ENCODE peak calls at places on chromosomes 1 and 21, in four cellular contexts. One of them, this sample, is unnamed.

GRCh38 chr1:113307771-113308451 is 82.4 kb upstream of the MAGI3 start:
- DNase-seq in GM12865: no peak
- DNase-seq in WERI-Rb-1: no peak
- DNase-seq in glutamatergic neuron: no peak
- DNase-seq in this sample: no peak

GRCh38 chr1:69191280-69191679 is 376.4 kb upstream of the LRRC7 start:
- DNase-seq in WERI-Rb-1: peak
- DNase-seq in GM12865: no peak
- DNase-seq in glutamatergic neuron: no peak
- DNase-seq in this sample: no peak

GRCh38 chr1:47940779-47941178 is 56.4 kb downstream of the TRABD2B start:
- DNase-seq in WERI-Rb-1: no peak
- DNase-seq in glutamatergic neuron: no peak
- DNase-seq in GM12865: no peak
- DNase-seq in this sample: no peak

GRCh38 chr1:224609333-224609732 is 6.8 kb upstream of the CNIH3 start:
- DNase-seq in GM12865: no peak
- DNase-seq in WERI-Rb-1: no peak
- DNase-seq in glutamatergic neuron: no peak
- DNase-seq in this sample: no peak

GRCh38 chr1:29761159-29761928 is 525.0 kb downstream of the PTPRU start:
- DNase-seq in GM12865: no peak
- DNase-seq in WERI-Rb-1: peak
- DNase-seq in glutamatergic neuron: no peak
- DNase-seq in this sample: no peak

GRCh38 chr1:11598461-11598860 is 55.8 kb downstream of the FBXO2 start:
- DNase-seq in GM12865: no peak
- DNase-seq in glutamatergic neuron: no peak
- DNase-seq in WERI-Rb-1: no peak
- DNase-seq in this sample: no peak

GRCh38 chr1:41423511-41424191 is 60.8 kb downstream of the EDN2 start:
- DNase-seq in glutamatergic neuron: peak
- DNase-seq in WERI-Rb-1: no peak
- DNase-seq in GM12865: no peak
- DNase-seq in this sample: no peak

GRCh38 chr1:24775348-24775747 is 30.1 kb downstream of the CLIC4 start:
- DNase-seq in WERI-Rb-1: no peak
- DNase-seq in GM12865: no peak
- DNase-seq in glutamatergic neuron: no peak
- DNase-seq in this sample: no peak

GRCh38 chr1:103949714-103950113 is 200.0 kb downstream of the AMY1C start:
- DNase-seq in WERI-Rb-1: no peak
- DNase-seq in glutamatergic neuron: peak
- DNase-seq in GM12865: no peak
- DNase-seq in this sample: no peak

GRCh38 chr21:36325373-36326010 is 5.5 kb downstream of the MORC3 start:
- DNase-seq in GM12865: no peak
- DNase-seq in WERI-Rb-1: no peak
- DNase-seq in glutamatergic neuron: no peak
- DNase-seq in this sample: no peak

GRCh38 chr1:234600418-234601216 is 9.4 kb downstream of the IRF2BP2 start:
- DNase-seq in WERI-Rb-1: peak
- DNase-seq in GM12865: peak
- DNase-seq in glutamatergic neuron: no peak
- DNase-seq in this sample: no peak

GRCh38 chr1:198605426-198605825 is 33.4 kb upstream of the PTPRC start:
- DNase-seq in glutamatergic neuron: no peak
- DNase-seq in WERI-Rb-1: no peak
- DNase-seq in GM12865: no peak
- DNase-seq in this sample: no peak

GRCh38 chr1:45883633-45884032 is 80.2 kb downstream of the MAST2 start:
- DNase-seq in GM12865: no peak
- DNase-seq in WERI-Rb-1: no peak
- DNase-seq in glutamatergic neuron: no peak
- DNase-seq in this sample: no peak

GRCh38 chr1:79006564-79006963 is at the start of gene ADGRL4:
- DNase-seq in GM12865: no peak
- DNase-seq in glutamatergic neuron: peak
- DNase-seq in WERI-Rb-1: no peak
- DNase-seq in this sample: no peak

GRCh38 chr1:165073402-165074007 is 283.0 kb downstream of the LMX1A start:
- DNase-seq in glutamatergic neuron: no peak
- DNase-seq in WERI-Rb-1: peak
- DNase-seq in GM12865: peak
- DNase-seq in this sample: no peak

GRCh38 chr1:167066333-167067122 is 23.6 kb downstream of the GPA33 start:
- DNase-seq in glutamatergic neuron: peak
- DNase-seq in GM12865: peak
- DNase-seq in WERI-Rb-1: peak
- DNase-seq in this sample: peak

GRCh38 chr21:45525910-45526306 is 16.3 kb downstream of the SLC19A1 start:
- DNase-seq in GM12865: no peak
- DNase-seq in glutamatergic neuron: no peak
- DNase-seq in WERI-Rb-1: no peak
- DNase-seq in this sample: no peak

GRCh38 chr1:224673161-224673560 is 57.0 kb downstream of the CNIH3 start:
- DNase-seq in glutamatergic neuron: no peak
- DNase-seq in GM12865: no peak
- DNase-seq in WERI-Rb-1: no peak
- DNase-seq in this sample: no peak

GRCh38 chr1:46549697-46550681 is 1.5 kb downstream of the KNCN start:
- DNase-seq in glutamatergic neuron: peak
- DNase-seq in GM12865: peak
- DNase-seq in WERI-Rb-1: no peak
- DNase-seq in this sample: peak

GRCh38 chr1:66764994-66765578 is 12.8 kb downstream of the DYNLT5 start:
- DNase-seq in WERI-Rb-1: peak
- DNase-seq in glutamatergic neuron: no peak
- DNase-seq in GM12865: peak
- DNase-seq in this sample: no peak

GRCh38 chr1:42479621-42480020 is 16.5 kb downstream of the CCDC30 start:
- DNase-seq in GM12865: peak
- DNase-seq in WERI-Rb-1: peak
- DNase-seq in glutamatergic neuron: peak
- DNase-seq in this sample: no peak

GRCh38 chr1:172818841-172819527 is 160.1 kb downstream of the FASLG start:
- DNase-seq in glutamatergic neuron: no peak
- DNase-seq in GM12865: peak
- DNase-seq in WERI-Rb-1: no peak
- DNase-seq in this sample: peak

GRCh38 chr1:58108783-58109182 is 437.7 kb downstream of the OMA1 start:
- DNase-seq in WERI-Rb-1: no peak
- DNase-seq in GM12865: peak
- DNase-seq in glutamatergic neuron: no peak
- DNase-seq in this sample: no peak

GRCh38 chr1:25933479-25934365 is 27.5 kb upstream of the STMN1 start:
- DNase-seq in GM12865: no peak
- DNase-seq in glutamatergic neuron: no peak
- DNase-seq in WERI-Rb-1: no peak
- DNase-seq in this sample: no peak

GRCh38 chr1:37851782-37852210 is 7.6 kb downstream of the MTF1 start:
- DNase-seq in glutamatergic neuron: no peak
- DNase-seq in WERI-Rb-1: no peak
- DNase-seq in GM12865: no peak
- DNase-seq in this sample: no peak

GRCh38 chr21:45302082-45303061 is 14.7 kb upstream of the POFUT2 start:
- DNase-seq in glutamatergic neuron: no peak
- DNase-seq in WERI-Rb-1: no peak
- DNase-seq in GM12865: no peak
- DNase-seq in this sample: peak

GRCh38 chr1:222288056-222288455 is 259.8 kb downstream of the HHIPL2 start:
- DNase-seq in glutamatergic neuron: no peak
- DNase-seq in WERI-Rb-1: no peak
- DNase-seq in GM12865: no peak
- DNase-seq in this sample: no peak

GRCh38 chr1:204154525-204155255 is 2.8 kb upstream of the ETNK2 start:
- DNase-seq in GM12865: no peak
- DNase-seq in WERI-Rb-1: no peak
- DNase-seq in glutamatergic neuron: no peak
- DNase-seq in this sample: no peak

DNA sequence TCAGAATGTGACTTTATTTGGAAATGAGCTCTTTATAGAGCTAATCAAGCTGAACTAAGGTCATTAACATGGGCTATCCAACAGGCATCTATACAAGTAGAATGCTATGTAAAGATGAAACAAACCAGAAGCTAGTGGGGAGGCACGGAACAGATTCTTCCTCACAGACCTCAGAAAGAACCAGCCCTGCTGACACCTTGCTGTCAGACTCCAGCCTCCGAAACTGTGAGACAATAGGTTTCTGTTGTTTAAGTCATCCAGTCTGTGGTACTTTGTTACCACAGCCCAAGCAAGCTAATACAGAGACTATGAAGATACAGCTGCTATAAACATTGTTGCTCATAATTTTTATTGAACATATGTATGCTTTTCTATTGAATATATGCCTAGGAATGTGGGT is 406.3 kb upstream of the CHRM3 start:
- DNase-seq in GM12865: no peak
- DNase-seq in WERI-Rb-1: no peak
- DNase-seq in glutamatergic neuron: no peak
- DNase-seq in this sample: no peak
- TF ChIP-seq CTCF in GM12865: no peak
- TF ChIP-seq CTCF in WERI-Rb-1: no peak
- TF ChIP-seq CTCF in glutamatergic neuron: no peak
- TF ChIP-seq CTCF in this sample: no peak

GRCh38 chr1:44695671-44696070 is 21.2 kb downstream of the ARMH1 start:
- DNase-seq in GM12865: no peak
- DNase-seq in WERI-Rb-1: no peak
- DNase-seq in glutamatergic neuron: no peak
- DNase-seq in this sample: no peak

GRCh38 chr1:44696789-44697188 is 22.3 kb downstream of the ARMH1 start:
- DNase-seq in glutamatergic neuron: no peak
- DNase-seq in GM12865: peak
- DNase-seq in WERI-Rb-1: no peak
- DNase-seq in this sample: peak

GRCh38 chr1:44693159-44693558 is 18.6 kb downstream of the ARMH1 start:
- DNase-seq in GM12865: peak
- DNase-seq in WERI-Rb-1: no peak
- DNase-seq in glutamatergic neuron: no peak
- DNase-seq in this sample: no peak

GRCh38 chr1:44693900-44694299 is 19.4 kb downstream of the ARMH1 start:
- DNase-seq in glutamatergic neuron: no peak
- DNase-seq in WERI-Rb-1: no peak
- DNase-seq in GM12865: no peak
- DNase-seq in this sample: no peak

DNA sequence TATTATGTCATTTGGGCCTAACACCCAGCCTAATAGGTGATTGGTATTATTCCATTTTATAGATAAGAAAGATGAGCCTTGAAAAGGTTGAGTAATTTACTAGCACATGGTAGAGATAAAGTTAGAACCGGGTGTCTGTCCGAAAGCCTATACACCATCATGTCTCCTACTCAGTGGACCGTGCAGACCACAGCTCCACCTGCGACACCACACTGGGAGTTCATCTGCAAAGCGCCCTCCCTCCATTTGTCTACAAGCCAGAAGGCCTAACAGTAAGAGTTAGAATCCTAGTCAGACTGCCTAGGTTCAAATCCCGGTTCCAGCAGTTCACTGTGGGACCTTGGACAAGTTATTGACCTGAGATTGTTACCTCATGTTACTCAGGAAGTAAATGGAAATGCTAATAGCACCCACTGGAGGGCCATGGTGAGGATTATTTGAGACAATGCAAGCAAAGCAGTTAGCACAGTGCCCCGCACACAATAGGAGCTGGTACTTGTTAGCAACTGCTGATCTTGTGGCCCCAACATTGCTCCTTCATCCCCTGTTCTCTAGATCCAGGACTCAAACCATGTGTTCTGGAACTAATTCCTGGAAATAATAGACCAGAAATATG is 20.5 kb downstream of the ARMH1 start:
- DNase-seq in WERI-Rb-1: no peak
- DNase-seq in glutamatergic neuron: no peak
- DNase-seq in GM12865: peak
- DNase-seq in this sample: no peak
- TF ChIP-seq CTCF in WERI-Rb-1: no peak
- TF ChIP-seq CTCF in glutamatergic neuron: no peak
- TF ChIP-seq CTCF in GM12865: no peak
- TF ChIP-seq CTCF in this sample: no peak

GRCh38 chr1:5740865-5741860 is 251.1 kb downstream of the NPHP4 start:
- DNase-seq in WERI-Rb-1: no peak
- DNase-seq in GM12865: no peak
- DNase-seq in glutamatergic neuron: no peak
- DNase-seq in this sample: no peak

GRCh38 chr1:5740450-5740849 is 251.8 kb downstream of the NPHP4 start:
- DNase-seq in glutamatergic neuron: no peak
- DNase-seq in WERI-Rb-1: no peak
- DNase-seq in GM12865: no peak
- DNase-seq in this sample: no peak

GRCh38 chr1:5742801-5743200 is 249.4 kb downstream of the NPHP4 start:
- DNase-seq in WERI-Rb-1: no peak
- DNase-seq in GM12865: no peak
- DNase-seq in glutamatergic neuron: no peak
- DNase-seq in this sample: no peak

GRCh38 chr1:5743435-5744095 is 248.7 kb downstream of the NPHP4 start:
- DNase-seq in WERI-Rb-1: no peak
- DNase-seq in glutamatergic neuron: no peak
- DNase-seq in GM12865: no peak
- DNase-seq in this sample: no peak

GRCh38 chr1:5742032-5742431 is 250.2 kb downstream of the NPHP4 start:
- DNase-seq in WERI-Rb-1: no peak
- DNase-seq in GM12865: no peak
- DNase-seq in glutamatergic neuron: no peak
- DNase-seq in this sample: no peak
- TF ChIP-seq CTCF in WERI-Rb-1: no peak
- TF ChIP-seq CTCF in GM12865: no peak
- TF ChIP-seq CTCF in glutamatergic neuron: no peak
- TF ChIP-seq CTCF in this sample: no peak

DNA sequence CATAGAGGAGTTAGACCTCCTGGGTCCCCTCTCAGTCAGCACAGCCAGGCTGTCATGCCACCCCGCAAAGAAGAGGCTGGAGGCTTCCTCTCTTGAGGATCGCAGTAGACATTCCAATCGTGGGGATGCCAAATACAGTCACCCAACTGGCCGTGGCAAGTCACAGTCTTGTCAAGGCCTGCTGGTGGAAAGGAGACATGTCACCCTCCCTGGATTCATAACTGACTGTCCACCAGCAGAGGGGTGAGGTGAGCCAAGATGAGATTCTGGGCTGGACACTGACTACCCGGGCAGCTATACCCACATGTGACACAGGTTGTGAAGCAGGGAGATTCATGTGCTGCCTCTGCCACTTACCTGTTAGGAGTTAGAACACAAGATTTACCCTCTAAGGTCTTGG is 123.5 kb upstream of the NGF start:
- DNase-seq in GM12865: no peak
- DNase-seq in WERI-Rb-1: no peak
- DNase-seq in glutamatergic neuron: no peak
- DNase-seq in this sample: no peak
- TF ChIP-seq CTCF in GM12865: no peak
- TF ChIP-seq CTCF in WERI-Rb-1: peak
- TF ChIP-seq CTCF in glutamatergic neuron: no peak
- TF ChIP-seq CTCF in this sample: no peak

This sample was measured in natural killer cell.